ENCODE peak calls at places on chromosome 11, in six cellular contexts. One of them, this sample, is unnamed.

GRCh38 chr11:126182787-126183445 is 28.5 kb downstream of the RPUSD4 start:
- DNase-seq in CD4-positive, alpha-beta T cell: no peak
- DNase-seq in right lobe of liver: no peak
- DNase-seq in tibial artery: no peak
- DNase-seq in choroid plexus epithelial cell: no peak
- DNase-seq in IMR-90: no peak
- DNase-seq in this sample: no peak

GRCh38 chr11:95542868-95543551 is 246.6 kb downstream of the FAM76B start:
- DNase-seq in CD4-positive, alpha-beta T cell: no peak
- DNase-seq in right lobe of liver: no peak
- DNase-seq in tibial artery: no peak
- DNase-seq in choroid plexus epithelial cell: no peak
- DNase-seq in IMR-90: no peak
- DNase-seq in this sample: no peak

GRCh38 chr11:6586434-6587359 is 16.7 kb downstream of the RRP8 start:
- DNase-seq in CD4-positive, alpha-beta T cell: no peak
- DNase-seq in right lobe of liver: no peak
- DNase-seq in tibial artery: no peak
- DNase-seq in choroid plexus epithelial cell: no peak
- DNase-seq in IMR-90: no peak
- DNase-seq in this sample: no peak

GRCh38 chr11:1773711-1774550 is 10.2 kb upstream of the CTSD start:
- DNase-seq in CD4-positive, alpha-beta T cell: no peak
- DNase-seq in right lobe of liver: peak; percentile 42
- DNase-seq in tibial artery: peak; percentile 61
- DNase-seq in choroid plexus epithelial cell: no peak
- DNase-seq in IMR-90: no peak
- DNase-seq in this sample: no peak

GRCh38 chr11:69089258-69089657 is 40.5 kb downstream of the TPCN2 start:
- DNase-seq in CD4-positive, alpha-beta T cell: no peak
- DNase-seq in right lobe of liver: no peak
- DNase-seq in tibial artery: no peak
- DNase-seq in choroid plexus epithelial cell: peak; percentile 71
- DNase-seq in IMR-90: peak; percentile 89
- DNase-seq in this sample: no peak

GRCh38 chr11:6389921-6390717 is at the start of gene SMPD1:
- DNase-seq in CD4-positive, alpha-beta T cell: peak; percentile 91
- DNase-seq in right lobe of liver: peak; percentile 96
- DNase-seq in tibial artery: peak; percentile 97
- DNase-seq in choroid plexus epithelial cell: peak; percentile 96
- DNase-seq in IMR-90: peak; percentile 80
- DNase-seq in this sample: peak; percentile 97

GRCh38 chr11:86262387-86262786 is 17.8 kb downstream of the EED start:
- DNase-seq in CD4-positive, alpha-beta T cell: no peak
- DNase-seq in right lobe of liver: no peak
- DNase-seq in tibial artery: no peak
- DNase-seq in choroid plexus epithelial cell: no peak
- DNase-seq in IMR-90: no peak
- DNase-seq in this sample: no peak

GRCh38 chr11:79100093-79100704 is 340.6 kb downstream of the TENM4 start:
- DNase-seq in CD4-positive, alpha-beta T cell: no peak
- DNase-seq in right lobe of liver: peak; percentile 48
- DNase-seq in tibial artery: peak; percentile 58
- DNase-seq in choroid plexus epithelial cell: peak; percentile 80
- DNase-seq in IMR-90: peak; percentile 55
- DNase-seq in this sample: no peak

GRCh38 chr11:44559207-44559943 is 6.1 kb upstream of the CD82 start:
- DNase-seq in CD4-positive, alpha-beta T cell: no peak
- DNase-seq in right lobe of liver: peak; percentile 39
- DNase-seq in tibial artery: no peak
- DNase-seq in choroid plexus epithelial cell: no peak
- DNase-seq in IMR-90: no peak
- DNase-seq in this sample: no peak

GRCh38 chr11:61687420-61687819 is 7.2 kb downstream of the DAGLA start:
- DNase-seq in CD4-positive, alpha-beta T cell: no peak
- DNase-seq in right lobe of liver: no peak
- DNase-seq in tibial artery: no peak
- DNase-seq in choroid plexus epithelial cell: no peak
- DNase-seq in IMR-90: no peak
- DNase-seq in this sample: no peak

GRCh38 chr11:71543866-71544265 is 4.4 kb upstream of the KRTAP5-9 start:
- DNase-seq in CD4-positive, alpha-beta T cell: no peak
- DNase-seq in right lobe of liver: no peak
- DNase-seq in tibial artery: no peak
- DNase-seq in choroid plexus epithelial cell: no peak
- DNase-seq in IMR-90: no peak
- DNase-seq in this sample: no peak

GRCh38 chr11:60951909-60952741 is at the start of gene SLC15A3:
- DNase-seq in CD4-positive, alpha-beta T cell: no peak
- DNase-seq in right lobe of liver: peak; percentile 69
- DNase-seq in tibial artery: peak; percentile 88
- DNase-seq in choroid plexus epithelial cell: peak; percentile 50
- DNase-seq in IMR-90: peak; percentile 27
- DNase-seq in this sample: peak; percentile 96

GRCh38 chr11:67436459-67437081 is 912 bp downstream of the PTPRCAP start:
- DNase-seq in CD4-positive, alpha-beta T cell: peak; percentile 64
- DNase-seq in right lobe of liver: no peak
- DNase-seq in tibial artery: peak; percentile 79
- DNase-seq in choroid plexus epithelial cell: no peak
- DNase-seq in IMR-90: no peak
- DNase-seq in this sample: no peak

GRCh38 chr11:91686700-91687099 is 537.9 kb upstream of the FAT3 start:
- DNase-seq in CD4-positive, alpha-beta T cell: no peak
- DNase-seq in right lobe of liver: no peak
- DNase-seq in tibial artery: no peak
- DNase-seq in choroid plexus epithelial cell: no peak
- DNase-seq in IMR-90: no peak
- DNase-seq in this sample: no peak

GRCh38 chr11:77127969-77128691 is at the start of gene MYO7A:
- DNase-seq in CD4-positive, alpha-beta T cell: no peak
- DNase-seq in right lobe of liver: peak; percentile 96
- DNase-seq in tibial artery: peak; percentile 85
- DNase-seq in choroid plexus epithelial cell: peak; percentile 45
- DNase-seq in IMR-90: peak; percentile 55
- DNase-seq in this sample: no peak

GRCh38 chr11:131691558-131692041 is 321.2 kb downstream of the NTM start:
- DNase-seq in CD4-positive, alpha-beta T cell: no peak
- DNase-seq in right lobe of liver: no peak
- DNase-seq in tibial artery: no peak
- DNase-seq in choroid plexus epithelial cell: peak; percentile 46
- DNase-seq in IMR-90: peak; percentile 11
- DNase-seq in this sample: no peak

GRCh38 chr11:126529037-126529436 is 173.6 kb downstream of the ST3GAL4 start:
- DNase-seq in CD4-positive, alpha-beta T cell: no peak
- DNase-seq in right lobe of liver: no peak
- DNase-seq in tibial artery: no peak
- DNase-seq in choroid plexus epithelial cell: no peak
- DNase-seq in IMR-90: no peak
- DNase-seq in this sample: no peak

GRCh38 chr11:19938051-19938856 is 222.0 kb downstream of the DBX1 start:
- DNase-seq in CD4-positive, alpha-beta T cell: no peak
- DNase-seq in right lobe of liver: no peak
- DNase-seq in tibial artery: no peak
- DNase-seq in choroid plexus epithelial cell: peak; percentile 80
- DNase-seq in IMR-90: peak; percentile 54
- DNase-seq in this sample: no peak

GRCh38 chr11:289706-290620 is 1.0 kb downstream of the PGGHG start:
- DNase-seq in CD4-positive, alpha-beta T cell: no peak
- DNase-seq in right lobe of liver: peak; percentile 56
- DNase-seq in tibial artery: peak; percentile 67
- DNase-seq in choroid plexus epithelial cell: no peak
- DNase-seq in IMR-90: no peak
- DNase-seq in this sample: peak; percentile 37

GRCh38 chr11:65432686-65433582 is 10.3 kb downstream of the NEAT1 start:
- DNase-seq in CD4-positive, alpha-beta T cell: no peak
- DNase-seq in right lobe of liver: no peak
- DNase-seq in tibial artery: no peak
- DNase-seq in choroid plexus epithelial cell: peak; percentile 73
- DNase-seq in IMR-90: peak; percentile 54
- DNase-seq in this sample: no peak

GRCh38 chr11:123164732-123165450 is 30.2 kb downstream of the CLMP start:
- DNase-seq in CD4-positive, alpha-beta T cell: no peak
- DNase-seq in right lobe of liver: no peak
- DNase-seq in tibial artery: no peak
- DNase-seq in choroid plexus epithelial cell: no peak
- DNase-seq in IMR-90: peak; percentile 44
- DNase-seq in this sample: no peak

GRCh38 chr11:9363954-9364912 is 20.2 kb upstream of the IPO7 start:
- DNase-seq in CD4-positive, alpha-beta T cell: peak; percentile 64
- DNase-seq in right lobe of liver: peak; percentile 92
- DNase-seq in tibial artery: peak; percentile 98
- DNase-seq in choroid plexus epithelial cell: peak; percentile 96
- DNase-seq in IMR-90: peak; percentile 98
- DNase-seq in this sample: peak; percentile 98

GRCh38 chr11:62832346-62833234 is at the start of gene TEX54:
- DNase-seq in CD4-positive, alpha-beta T cell: no peak
- DNase-seq in right lobe of liver: peak; percentile 70
- DNase-seq in tibial artery: peak; percentile 80
- DNase-seq in choroid plexus epithelial cell: no peak
- DNase-seq in IMR-90: peak; percentile 22
- DNase-seq in this sample: no peak

GRCh38 chr11:36375348-36376314 is 79.5 kb downstream of the PRR5L start:
- DNase-seq in CD4-positive, alpha-beta T cell: no peak
- DNase-seq in right lobe of liver: no peak
- DNase-seq in tibial artery: no peak
- DNase-seq in choroid plexus epithelial cell: peak; percentile 60
- DNase-seq in IMR-90: no peak
- DNase-seq in this sample: no peak

GRCh38 chr11:122756417-122756816 is 81.9 kb upstream of the CRTAM start:
- DNase-seq in CD4-positive, alpha-beta T cell: peak; percentile 40
- DNase-seq in right lobe of liver: no peak
- DNase-seq in tibial artery: no peak
- DNase-seq in choroid plexus epithelial cell: no peak
- DNase-seq in IMR-90: no peak
- DNase-seq in this sample: peak; percentile 89

GRCh38 chr11:19389787-19390303 is 149.1 kb upstream of the E2F8 start:
- DNase-seq in CD4-positive, alpha-beta T cell: no peak
- DNase-seq in right lobe of liver: peak; percentile 82
- DNase-seq in tibial artery: peak; percentile 82
- DNase-seq in choroid plexus epithelial cell: peak; percentile 52
- DNase-seq in IMR-90: peak; percentile 27
- DNase-seq in this sample: no peak

GRCh38 chr11:126384053-126384335 is 28.5 kb downstream of the ST3GAL4 start:
- DNase-seq in CD4-positive, alpha-beta T cell: no peak
- DNase-seq in right lobe of liver: no peak
- DNase-seq in tibial artery: peak; percentile 47
- DNase-seq in choroid plexus epithelial cell: no peak
- DNase-seq in IMR-90: no peak
- DNase-seq in this sample: no peak

GRCh38 chr11:68843052-68843561 is 1.4 kb upstream of the CPT1A start:
- DNase-seq in CD4-positive, alpha-beta T cell: peak; percentile 27
- DNase-seq in right lobe of liver: no peak
- DNase-seq in tibial artery: no peak
- DNase-seq in choroid plexus epithelial cell: peak; percentile 62
- DNase-seq in IMR-90: peak; percentile 29
- DNase-seq in this sample: no peak

DNA sequence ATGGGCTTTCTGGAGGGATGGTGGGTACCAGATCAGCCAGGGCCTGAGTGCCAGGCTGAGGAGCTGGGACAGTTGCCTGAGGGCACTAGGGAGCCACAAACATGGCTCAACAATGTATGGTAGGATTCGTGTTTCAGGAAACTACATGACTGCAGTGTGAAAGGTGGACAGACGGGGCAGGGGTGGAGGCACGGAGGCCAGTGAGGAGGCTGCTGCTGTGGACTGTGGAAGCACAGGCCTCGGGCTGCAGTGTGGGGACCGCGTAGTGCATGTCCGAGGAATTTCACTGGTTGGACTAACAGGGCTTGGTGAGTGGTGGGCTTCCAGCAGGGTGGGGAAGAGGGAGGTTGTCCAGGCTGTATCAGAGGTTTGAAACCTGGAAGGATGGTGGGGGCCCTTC is 7.8 kb downstream of the P2RY2 start:
- DNase-seq in CD4-positive, alpha-beta T cell: no peak
- DNase-seq in right lobe of liver: no peak
- DNase-seq in tibial artery: peak; percentile 16
- DNase-seq in choroid plexus epithelial cell: no peak
- DNase-seq in IMR-90: no peak
- DNase-seq in this sample: no peak
- TF ChIP-seq CTCF in CD4-positive, alpha-beta T cell: no peak
- TF ChIP-seq CTCF in right lobe of liver: no peak
- TF ChIP-seq CTCF in tibial artery: no peak
- TF ChIP-seq CTCF in choroid plexus epithelial cell: no peak
- TF ChIP-seq CTCF in IMR-90: no peak
- TF ChIP-seq CTCF in this sample: no peak

GRCh38 chr11:124329787-124330478 is 9.9 kb upstream of the OR8D2 start:
- DNase-seq in CD4-positive, alpha-beta T cell: no peak
- DNase-seq in right lobe of liver: no peak
- DNase-seq in tibial artery: no peak
- DNase-seq in choroid plexus epithelial cell: peak; percentile 40
- DNase-seq in IMR-90: peak; percentile 2
- DNase-seq in this sample: no peak
- TF ChIP-seq CTCF in CD4-positive, alpha-beta T cell: no peak
- TF ChIP-seq CTCF in right lobe of liver: no peak
- TF ChIP-seq CTCF in tibial artery: no peak
- TF ChIP-seq CTCF in choroid plexus epithelial cell: peak; percentile 21
- TF ChIP-seq CTCF in IMR-90: peak; percentile 30
- TF ChIP-seq CTCF in this sample: no peak

GRCh38 chr11:118763038-118763437 is 27.9 kb downstream of the DDX6 start:
- DNase-seq in CD4-positive, alpha-beta T cell: no peak
- DNase-seq in right lobe of liver: no peak
- DNase-seq in tibial artery: no peak
- DNase-seq in choroid plexus epithelial cell: no peak
- DNase-seq in IMR-90: no peak
- DNase-seq in this sample: no peak

GRCh38 chr11:118752654-118753053 is 38.3 kb downstream of the DDX6 start:
- DNase-seq in CD4-positive, alpha-beta T cell: no peak
- DNase-seq in right lobe of liver: no peak
- DNase-seq in tibial artery: no peak
- DNase-seq in choroid plexus epithelial cell: no peak
- DNase-seq in IMR-90: no peak
- DNase-seq in this sample: no peak

GRCh38 chr11:118757881-118758399 is 33.0 kb downstream of the DDX6 start:
- DNase-seq in CD4-positive, alpha-beta T cell: no peak
- DNase-seq in right lobe of liver: no peak
- DNase-seq in tibial artery: no peak
- DNase-seq in choroid plexus epithelial cell: no peak
- DNase-seq in IMR-90: no peak
- DNase-seq in this sample: no peak
- TF ChIP-seq CTCF in CD4-positive, alpha-beta T cell: no peak
- TF ChIP-seq CTCF in right lobe of liver: no peak
- TF ChIP-seq CTCF in tibial artery: no peak
- TF ChIP-seq CTCF in choroid plexus epithelial cell: no peak
- TF ChIP-seq CTCF in IMR-90: no peak
- TF ChIP-seq CTCF in this sample: no peak

DNA sequence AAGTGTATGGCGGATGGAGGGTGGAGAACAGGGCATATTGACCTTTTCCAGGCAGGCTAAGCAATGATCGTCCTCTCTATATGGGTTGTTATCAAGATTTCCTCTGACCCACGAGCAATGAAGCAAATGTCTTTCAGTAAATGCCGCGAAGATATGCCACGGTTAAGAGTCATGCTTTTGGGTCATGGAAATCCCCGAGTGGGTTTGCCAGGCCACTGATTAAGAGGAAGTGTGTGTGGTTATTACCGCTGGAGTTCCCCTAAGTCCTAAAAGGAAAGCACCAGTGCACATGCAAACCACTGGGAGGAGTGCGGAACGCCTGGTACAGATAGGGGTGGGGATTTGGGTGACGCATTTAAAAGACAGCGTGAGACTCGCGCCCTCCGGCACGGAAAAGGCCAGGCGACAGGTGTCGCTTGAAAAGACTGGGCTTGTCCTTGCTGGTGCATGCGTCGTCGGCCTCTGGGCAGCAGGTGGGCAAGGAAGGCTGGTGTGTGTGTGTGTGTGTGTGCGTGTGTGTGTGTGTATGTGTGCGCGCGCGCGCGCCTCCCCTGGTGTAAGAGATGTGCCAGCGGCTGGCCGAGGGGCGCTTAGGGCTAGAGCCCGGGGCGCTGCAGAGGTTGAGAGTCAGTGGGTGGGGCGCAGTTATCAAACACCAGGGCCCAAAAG is at the start of gene BIRC3:
- DNase-seq in CD4-positive, alpha-beta T cell: peak; percentile 82
- DNase-seq in right lobe of liver: peak; percentile 88
- DNase-seq in tibial artery: peak; percentile 90
- DNase-seq in choroid plexus epithelial cell: peak; percentile 96
- DNase-seq in IMR-90: peak; percentile 98
- DNase-seq in this sample: peak; percentile 96
- TF ChIP-seq CTCF in CD4-positive, alpha-beta T cell: peak; percentile 34
- TF ChIP-seq CTCF in right lobe of liver: peak; percentile 31
- TF ChIP-seq CTCF in tibial artery: peak; percentile 53
- TF ChIP-seq CTCF in choroid plexus epithelial cell: peak; percentile 37
- TF ChIP-seq CTCF in IMR-90: peak; percentile 36
- TF ChIP-seq CTCF in this sample: peak; percentile 8

This sample was measured in CD14-positive monocyte.